ENCODE peak calls at places on chromosomes 13 and 19, in six cellular contexts. D is HCT116, B is heart right ventricle, W is body of pancreas, Q is IMR-90, O is adrenal gland. C is an unnamed sample.

GRCh38 chr13:63942372-63942771 is 2526.7 kb upstream of the PCDH20 start:
- DNase-seq in D (no peak), B (no peak), W (no peak), Q (peak), O (no peak), C (no peak)

GRCh38 chr19:29690842-29691241 is 24.2 kb downstream of the C19orf12 start:
- DNase-seq in D (peak), B (no peak), W (no peak), Q (peak), O (no peak), C (no peak)

GRCh38 chr13:51419015-51419636 is 33.7 kb downstream of the INTS6 start:
- DNase-seq in D (no peak), B (no peak), W (no peak), Q (no peak), O (no peak), C (no peak)

GRCh38 chr13:102035969-102036368 is 365.9 kb downstream of the FGF14 start:
- DNase-seq in D (no peak), B (no peak), W (no peak), Q (no peak), O (no peak), C (no peak)

GRCh38 chr13:22369840-22370239 is 699.0 kb downstream of the FGF9 start:
- DNase-seq in D (no peak), B (no peak), W (no peak), Q (no peak), O (no peak), C (no peak)

GRCh38 chr19:51195616-51196015 is 29.3 kb upstream of the CD33 start:
- DNase-seq in D (no peak), B (no peak), W (no peak), Q (no peak), O (no peak), C (no peak)

GRCh38 chr19:18097217-18097992 is at the start of gene MAST3:
- DNase-seq in D (peak), B (peak), W (peak), Q (peak), O (peak), C (peak)

GRCh38 chr19:51702754-51703654 is 9.9 kb downstream of the SPACA6 start:
- DNase-seq in D (no peak), B (peak), W (peak), Q (no peak), O (peak), C (no peak)

GRCh38 chr19:49489601-49490167 is 2.3 kb downstream of the RPL13A start:
- DNase-seq in D (no peak), B (no peak), W (no peak), Q (no peak), O (peak), C (no peak)

GRCh38 chr13:30143671-30144400 is 163.5 kb downstream of the KATNAL1 start:
- DNase-seq in D (no peak), B (no peak), W (no peak), Q (peak), O (no peak), C (no peak)

GRCh38 chr19:9709305-9709704 is 34.4 kb upstream of the ZNF562 start:
- DNase-seq in D (no peak), B (no peak), W (no peak), Q (no peak), O (peak), C (no peak)

GRCh38 chr19:45824041-45824471 is 8.9 kb upstream of the RSPH6A start:
- DNase-seq in D (no peak), B (no peak), W (peak), Q (no peak), O (peak), C (no peak)

GRCh38 chr19:2469102-2469914 is 6.6 kb upstream of the GADD45B start:
- DNase-seq in D (peak), B (no peak), W (no peak), Q (peak), O (peak), C (no peak)

GRCh38 chr19:49555600-49556411 is 24.6 kb downstream of the NOSIP start:
- DNase-seq in D (peak), B (no peak), W (peak), Q (no peak), O (peak), C (no peak)

GRCh38 chr19:55552620-55553019 is 7.3 kb upstream of the SBK3 start:
- DNase-seq in D (no peak), B (no peak), W (no peak), Q (peak), O (no peak), C (no peak)

GRCh38 chr13:63542704-63543215 is 2127.1 kb upstream of the PCDH20 start:
- DNase-seq in D (no peak), B (no peak), W (no peak), Q (no peak), O (no peak), C (no peak)

GRCh38 chr19:40756502-40757110 is 5.6 kb downstream of the SNRPA start:
- DNase-seq in D (no peak), B (no peak), W (no peak), Q (no peak), O (no peak), C (no peak)

GRCh38 chr13:79749985-79750551 is 269.1 kb downstream of the NDFIP2 start:
- DNase-seq in D (no peak), B (peak), W (peak), Q (peak), O (peak), C (no peak)

GRCh38 chr19:31346184-31346583 is 3.1 kb downstream of the TSHZ3 start:
- DNase-seq in D (no peak), B (no peak), W (no peak), Q (no peak), O (no peak), C (no peak)

GRCh38 chr19:3849092-3849491 is 19.7 kb downstream of the ZFR2 start:
- DNase-seq in D (peak), B (peak), W (no peak), Q (no peak), O (no peak), C (no peak)

GRCh38 chr13:44232729-44233128 is 140.9 kb upstream of the SERP2 start:
- DNase-seq in D (no peak), B (no peak), W (no peak), Q (no peak), O (no peak), C (no peak)

GRCh38 chr13:42333613-42334328 is 61.8 kb downstream of the AKAP11 start:
- DNase-seq in D (no peak), B (no peak), W (no peak), Q (peak), O (no peak), C (no peak)

GRCh38 chr19:16095071-16095571 is 16.6 kb upstream of the RAB8A start:
- DNase-seq in D (no peak), B (no peak), W (no peak), Q (no peak), O (no peak), C (no peak)

GRCh38 chr19:31436121-31436776 is 87.0 kb upstream of the TSHZ3 start:
- DNase-seq in D (no peak), B (no peak), W (no peak), Q (peak), O (no peak), C (no peak)

GRCh38 chr13:44331912-44332840 is 41.4 kb upstream of the SERP2 start:
- DNase-seq in D (no peak), B (peak), W (peak), Q (peak), O (peak), C (no peak)

GRCh38 chr19:58367698-58368454 is 5.3 kb upstream of the ZNF497 start:
- DNase-seq in D (no peak), B (no peak), W (no peak), Q (no peak), O (no peak), C (no peak)

GRCh38 chr13:111663505-111663904 is 343.1 kb downstream of the TEX29 start:
- DNase-seq in D (no peak), B (no peak), W (no peak), Q (no peak), O (no peak), C (no peak)

GRCh38 chr13:50448535-50448981 is 394.9 kb downstream of the DLEU7 start:
- DNase-seq in D (no peak), B (peak), W (no peak), Q (no peak), O (no peak), C (no peak)

GRCh38 chr13:48595330-48596127 is 58.2 kb upstream of the CYSLTR2 start:
- DNase-seq in D (peak), B (peak), W (peak), Q (peak), O (peak), C (no peak)

GRCh38 chr13:50527612-50528509 is 315.6 kb downstream of the DLEU7 start:
- DNase-seq in D (no peak), B (no peak), W (no peak), Q (no peak), O (no peak), C (no peak)

GRCh38 chr19:575527-576506 is 3.4 kb downstream of the BSG start:
- DNase-seq in D (no peak), B (peak), W (peak), Q (peak), O (peak), C (peak)

GRCh38 chr13:68473834-68474326 is 1243.7 kb upstream of the PCDH9 start:
- DNase-seq in D (no peak), B (no peak), W (no peak), Q (no peak), O (no peak), C (no peak)

GRCh38 chr13:106112191-106112590 is 423.3 kb downstream of the EFNB2 start:
- DNase-seq in D (no peak), B (no peak), W (no peak), Q (no peak), O (no peak), C (no peak)

GRCh38 chr13:106114981-106115554 is 420.4 kb downstream of the EFNB2 start:
- DNase-seq in D (no peak), B (no peak), W (no peak), Q (peak), O (no peak), C (no peak)

GRCh38 chr13:106113796-106114195 is 421.7 kb downstream of the EFNB2 start:
- DNase-seq in D (no peak), B (no peak), W (no peak), Q (peak), O (no peak), C (no peak)

GRCh38 chr13:106109391-106109791 is 426.1 kb downstream of the EFNB2 start:
- DNase-seq in D (no peak), B (no peak), W (no peak), Q (peak), O (no peak), C (no peak)

GRCh38 chr13:106110241-106110855 is 425.1 kb downstream of the EFNB2 start:
- DNase-seq in D (no peak), B (no peak), W (no peak), Q (peak), O (no peak), C (no peak)
- TF ChIP-seq CTCF in D (no peak), B (no peak), W (no peak), Q (no peak), O (no peak), C (no peak)

DNA sequence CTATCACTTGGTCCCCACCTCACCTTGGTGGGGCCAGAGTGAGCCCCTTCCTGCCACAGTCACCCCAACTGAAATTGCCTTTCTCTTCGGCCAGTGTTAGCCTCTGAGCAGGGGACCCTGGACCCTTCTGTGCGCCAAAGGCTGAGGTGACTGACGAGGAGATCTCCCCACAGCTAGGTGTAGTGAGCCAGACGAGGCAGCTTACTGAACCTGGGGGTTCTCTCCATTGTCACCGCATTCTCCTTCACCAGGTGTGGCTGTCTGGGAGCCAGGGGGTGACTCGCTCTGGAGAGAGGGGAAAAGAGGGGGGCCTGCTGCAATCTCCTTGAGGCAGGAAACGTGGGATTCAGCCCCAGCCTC is 1.3 kb downstream of the RPS28 start:
- DNase-seq in D (no peak), B (no peak), W (no peak), Q (no peak), O (no peak), C (no peak)
- H3K27ac ChIP-seq in D (peak), B (no peak), W (no peak), Q (no peak), O (no peak), C (peak)

DNA sequence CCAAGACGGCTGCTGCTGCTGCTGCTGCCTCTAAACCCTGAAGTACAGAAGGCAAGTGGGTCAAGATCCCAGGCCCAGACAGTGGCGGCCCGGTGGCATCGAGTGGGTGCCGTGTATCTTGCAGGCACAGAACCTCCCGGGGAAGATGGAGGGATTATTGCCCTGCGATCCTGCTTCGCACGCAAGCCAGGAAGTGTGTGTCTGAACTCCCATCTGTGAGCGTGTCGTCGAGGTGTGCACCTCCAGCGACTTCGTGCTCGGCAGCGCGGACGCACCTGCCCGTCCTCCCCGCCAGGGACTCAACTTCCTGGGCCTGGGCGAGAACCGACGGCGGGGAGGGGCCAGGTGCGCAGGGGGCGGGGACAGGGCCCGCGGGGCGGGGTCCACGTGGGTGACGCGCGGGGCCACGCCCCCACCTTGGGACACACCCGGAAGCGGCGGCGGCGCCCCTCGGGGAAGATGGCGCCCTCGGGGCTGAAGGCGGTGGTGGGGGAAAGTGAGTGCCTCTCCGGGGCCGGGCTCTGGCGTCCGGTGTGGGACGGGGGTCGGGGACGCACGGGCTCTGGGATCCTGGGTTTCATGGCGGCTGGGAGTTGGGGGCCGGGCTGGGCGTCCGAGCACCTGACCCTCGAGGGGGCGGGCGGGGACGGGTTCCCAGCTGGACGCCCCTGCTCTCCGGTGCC is at the start of gene STXBP2:
- DNase-seq in D (peak), B (no peak), W (peak), Q (no peak), O (peak), C (no peak)
- TF ChIP-seq CTCF in D (no peak), B (no peak), W (no peak), Q (no peak), O (no peak), C (no peak)

GRCh38 chr13:78190296-78190695 is 271.7 kb upstream of the EDNRB start:
- DNase-seq in D (no peak), B (no peak), W (no peak), Q (peak), O (no peak), C (no peak)
- H3K27ac ChIP-seq in D (no peak), B (no peak), W (no peak), Q (no peak), O (no peak), C (no peak)

DNA sequence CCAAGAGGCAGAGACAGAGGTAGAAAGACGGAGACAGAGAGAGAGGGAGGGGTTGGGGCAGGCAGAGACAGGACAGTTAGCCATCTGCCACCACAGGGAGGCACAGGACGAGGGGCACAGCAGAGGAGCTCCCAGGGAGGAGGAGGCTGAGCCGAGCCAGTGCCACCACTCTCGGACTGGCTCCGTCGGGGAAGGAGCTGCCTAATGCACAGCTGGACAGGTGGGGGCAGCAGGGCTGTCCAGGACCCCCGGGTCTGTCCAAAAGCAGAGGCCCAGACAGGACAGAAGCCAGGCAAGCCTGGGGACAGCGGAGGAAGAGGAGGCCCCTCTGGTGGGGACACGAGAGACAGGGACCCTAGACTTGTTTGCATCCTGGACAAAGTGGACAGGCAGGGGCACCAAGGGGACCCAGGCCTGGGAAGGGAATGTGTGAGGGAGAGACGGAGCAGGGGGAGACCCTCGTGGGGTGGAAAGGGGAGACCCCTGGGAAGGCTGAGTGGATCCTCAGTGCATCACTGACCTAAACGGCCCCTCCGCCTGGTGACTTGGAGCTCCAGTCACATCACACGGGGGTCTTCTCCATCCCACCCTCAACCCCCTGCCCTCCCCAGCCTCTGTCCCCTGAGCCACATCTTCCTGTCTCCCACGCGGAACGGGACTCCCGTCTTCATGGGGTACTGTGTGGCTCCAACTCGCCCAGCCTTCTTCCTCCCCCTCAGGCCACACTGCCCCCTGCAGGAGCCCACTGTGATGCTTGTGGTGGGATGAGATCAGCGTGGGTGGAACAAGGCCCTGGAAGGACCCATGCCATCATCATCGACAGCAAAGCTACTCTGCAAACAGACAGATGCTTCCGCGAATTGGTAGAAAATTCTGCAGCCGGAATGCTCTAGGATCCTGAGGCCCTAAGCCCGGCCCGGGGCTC is 889 bp downstream of the F10 start:
- DNase-seq in D (no peak), B (no peak), W (no peak), Q (no peak), O (no peak), C (no peak)
- TF ChIP-seq CTCF in D (no peak), B (no peak), W (no peak), Q (peak), O (no peak), C (no peak)